ENCODE peak calls at places on chromosomes 16 and 17, in five cellular contexts. K is GM12878, Y is HepG2, L is K562, U is A549. Q is an unnamed sample.

GRCh38 chr17:37792787-37793186 is 47.9 kb upstream of the HNF1B start:
- DNase-seq in U (no peak), Y (no peak), K (no peak), L (no peak), Q (no peak)

GRCh38 chr17:57215317-57215716 is 41.0 kb upstream of the MSI2 start:
- DNase-seq in U (no peak), Y (no peak), K (no peak), L (peak; percentile 22), Q (no peak)

GRCh38 chr16:77564791-77565390 is 130.1 kb upstream of the ADAMTS18 start:
- DNase-seq in Y (no peak), L (no peak), U (no peak), K (no peak), Q (no peak)

GRCh38 chr16:69187387-69187890 is 475 bp downstream of the SNTB2 start:
- DNase-seq in Y (no peak), K (no peak), L (peak; percentile 45), U (peak; percentile 52), Q (no peak)

GRCh38 chr17:385836-386144 is 33.2 kb upstream of the RPH3AL start:
- DNase-seq in K (no peak), U (no peak), L (no peak), Y (no peak), Q (no peak)

GRCh38 chr16:56915311-56916105 is 16.4 kb upstream of the HERPUD1 start:
- DNase-seq in Y (no peak), L (no peak), U (no peak), K (no peak), Q (no peak)

GRCh38 chr16:24146523-24146922 is 109.6 kb upstream of the CACNG3 start:
- DNase-seq in K (no peak), U (no peak), L (no peak), Y (no peak), Q (no peak)

GRCh38 chr16:19878760-19879159 is 5.9 kb downstream of the GPRC5B start:
- DNase-seq in Y (no peak), U (no peak), L (no peak), K (no peak), Q (no peak)

GRCh38 chr16:84356591-84357116 is 11.7 kb upstream of the ATP2C2 start:
- DNase-seq in U (no peak), L (no peak), K (no peak), Y (peak; percentile 68), Q (no peak)

GRCh38 chr16:48901712-48902374 is 291.9 kb upstream of the N4BP1 start:
- DNase-seq in Y (no peak), U (no peak), K (no peak), L (no peak), Q (peak; percentile 15)

GRCh38 chr16:24119807-24120206 is 136.3 kb upstream of the CACNG3 start:
- DNase-seq in Y (no peak), L (no peak), K (no peak), U (no peak), Q (no peak)

GRCh38 chr16:12350945-12351344 is 374.4 kb downstream of the SNX29 start:
- DNase-seq in K (no peak), Y (peak; percentile 27), U (no peak), L (no peak), Q (no peak)

GRCh38 chr16:27318399-27319256 is 4.9 kb downstream of the IL4R start:
- DNase-seq in Y (no peak), K (no peak), U (no peak), L (no peak), Q (no peak)

GRCh38 chr17:67477687-67478086 is 100.6 kb downstream of the PITPNC1 start:
- DNase-seq in U (no peak), K (no peak), L (no peak), Y (no peak), Q (peak; percentile 43)

GRCh38 chr17:75614006-75614405 is 19.2 kb upstream of the SMIM5 start:
- DNase-seq in Y (no peak), K (no peak), U (no peak), L (peak; percentile 52), Q (no peak)

GRCh38 chr17:75612906-75613626 is 20.2 kb upstream of the SMIM5 start:
- DNase-seq in Y (no peak), U (no peak), K (no peak), L (no peak), Q (no peak)

GRCh38 chr17:75610103-75610984 is 22.7 kb downstream of the MYO15B start:
- DNase-seq in U (peak; percentile 93), K (no peak), L (no peak), Y (peak; percentile 56), Q (no peak)

GRCh38 chr17:75614556-75615270 is 18.5 kb upstream of the SMIM5 start:
- DNase-seq in K (no peak), U (no peak), Y (no peak), L (no peak), Q (no peak)

DNA sequence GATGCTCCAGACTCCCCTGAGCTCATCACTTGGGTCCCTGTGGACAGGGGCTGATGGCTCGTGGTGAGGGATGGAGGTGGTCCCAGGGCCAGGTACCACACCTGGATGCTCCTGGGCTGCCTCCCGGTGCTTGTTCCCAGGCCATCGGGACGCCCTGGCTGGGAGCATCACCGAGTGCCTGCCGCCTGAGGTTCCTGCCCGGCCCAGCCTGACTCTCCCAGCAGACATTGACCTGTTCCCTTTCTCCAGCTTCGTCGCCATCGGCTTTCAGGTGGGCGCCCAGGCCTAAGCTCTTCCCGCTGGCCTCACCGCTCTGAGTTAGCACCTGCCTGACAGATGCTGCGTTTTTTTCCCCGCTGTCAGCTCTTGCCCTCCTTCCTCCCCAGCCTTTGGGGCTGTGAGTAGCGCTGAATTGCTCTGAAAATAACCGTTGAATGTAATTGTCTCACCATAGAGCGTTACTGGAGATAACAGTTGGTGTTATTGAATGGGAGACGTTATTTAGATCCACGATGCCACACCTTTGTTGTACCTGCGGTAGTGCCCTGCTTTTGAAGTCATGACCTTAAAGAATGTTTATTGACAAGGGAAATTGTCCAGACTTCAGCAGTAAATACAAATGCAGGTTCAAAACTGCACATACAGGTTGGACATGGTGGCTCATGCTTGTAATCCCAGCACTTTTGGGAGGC is 21.3 kb upstream of the SMIM5 start:
- DNase-seq in Y (no peak), U (no peak), L (no peak), K (no peak), Q (no peak)
- TF ChIP-seq REST in Y (no peak), U (no peak), L (no peak), K (no peak), Q (no peak)

GRCh38 chr17:80474933-80475915 is 1.2 kb downstream of the NPTX1 start:
- DNase-seq in U (no peak), Y (no peak), L (no peak), K (no peak), Q (no peak)
- TF ChIP-seq CEBPB in U (no peak), Y (no peak), L (no peak), K (no peak), Q (no peak)

DNA sequence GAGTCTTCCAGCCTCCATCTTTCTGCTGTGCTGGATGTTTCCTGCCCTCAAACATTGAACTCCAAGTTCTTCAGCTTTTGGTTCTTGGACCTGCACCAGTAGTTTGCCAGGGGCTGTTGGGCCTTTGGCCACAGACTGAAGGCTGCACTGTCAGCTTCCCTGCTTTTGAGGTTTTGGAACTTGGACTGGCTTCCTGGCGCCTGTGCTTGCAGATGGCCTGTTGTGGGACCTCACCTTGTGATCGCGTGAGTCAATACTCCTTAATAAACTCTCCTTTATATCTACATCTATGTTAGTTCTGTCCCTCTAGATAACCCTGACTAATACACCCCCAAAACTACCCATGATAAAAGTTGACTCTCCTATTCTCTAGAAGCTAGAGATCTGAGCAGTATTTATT is 7.6 kb upstream of the CD300A start:
- DNase-seq in L (no peak), U (no peak), Y (no peak), K (no peak), Q (no peak)
- TF ChIP-seq MAX in L (no peak), U (no peak), Y (no peak), K (no peak), Q (no peak)

DNA sequence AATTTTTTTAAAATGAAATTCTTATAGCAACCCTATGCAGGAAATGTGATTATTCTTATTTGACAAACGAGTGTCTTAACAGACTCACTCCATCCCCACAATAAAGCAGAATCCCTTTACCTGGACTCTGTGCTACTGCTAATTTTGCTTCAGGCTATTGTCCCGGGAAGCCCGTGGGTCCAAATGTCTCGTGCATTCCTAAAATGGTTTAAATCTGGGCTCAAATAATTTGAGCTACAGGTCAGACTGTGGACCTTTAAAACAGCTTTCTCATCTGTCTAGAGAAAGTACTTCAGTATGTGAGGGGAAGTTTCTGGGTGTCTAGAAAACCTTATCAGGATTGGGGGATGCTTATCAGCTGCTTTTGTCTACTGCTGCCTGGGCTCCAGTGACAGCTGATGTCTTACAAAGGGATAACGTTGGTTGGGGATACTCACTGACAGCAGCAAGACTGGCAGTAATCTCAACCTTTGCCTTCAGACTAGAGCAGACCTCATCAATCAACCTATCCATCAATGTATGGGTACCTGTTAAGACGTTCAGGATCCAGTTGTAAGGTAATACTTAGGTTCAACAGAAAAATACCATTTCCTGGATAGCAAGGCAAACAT is 197.9 kb upstream of the CDH11 start:
- DNase-seq in K (no peak), U (no peak), L (no peak), Y (no peak), Q (no peak)
- TF ChIP-seq REST in K (no peak), U (no peak), L (no peak), Y (no peak), Q (no peak)

DNA sequence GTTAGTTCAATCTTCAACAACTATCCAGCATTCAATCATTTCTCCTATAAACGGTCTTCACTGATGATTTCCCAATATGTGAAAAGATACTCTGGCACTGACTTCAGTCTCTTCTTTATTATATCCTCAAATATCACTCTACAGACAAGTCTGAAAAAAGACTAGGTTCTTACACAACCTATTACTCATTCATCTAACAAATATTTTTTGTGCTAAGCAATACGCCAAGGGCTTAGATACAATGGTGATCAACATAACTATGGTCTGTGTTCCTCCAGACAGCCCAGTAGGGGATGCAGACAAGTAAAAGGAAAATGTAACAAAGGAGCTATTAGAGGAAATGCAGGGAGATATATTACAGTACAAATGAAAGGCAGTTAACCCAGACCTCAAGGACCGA is 63.9 kb downstream of the MYO1D start:
- DNase-seq in K (no peak), Y (no peak), U (no peak), L (no peak), Q (no peak)
- TF ChIP-seq CEBPB in K (no peak), Y (no peak), U (no peak), L (no peak), Q (no peak)

GRCh38 chr17:83176956-83177583 is 97.7 kb downstream of the METRNL start:
- DNase-seq in Y (no peak), L (no peak), U (no peak), K (no peak), Q (no peak)

GRCh38 chr17:83173997-83174858 is 94.8 kb downstream of the METRNL start:
- DNase-seq in U (no peak), Y (peak; percentile 90), L (no peak), K (no peak), Q (no peak)

GRCh38 chr17:83174859-83175550 is 95.6 kb downstream of the METRNL start:
- DNase-seq in Y (no peak), U (no peak), K (no peak), L (no peak), Q (no peak)

GRCh38 chr17:83176272-83176955 is 97.0 kb downstream of the METRNL start:
- DNase-seq in Y (no peak), U (no peak), L (no peak), K (no peak), Q (no peak)

GRCh38 chr17:83175551-83176271 is 96.3 kb downstream of the METRNL start:
- DNase-seq in K (no peak), U (no peak), Y (no peak), L (no peak), Q (no peak)
- TF ChIP-seq MAX in K (no peak), U (no peak), Y (no peak), L (no peak), Q (no peak)

GRCh38 chr17:44757045-44757917 is 1.5 kb upstream of the ADAM11 start:
- DNase-seq in U (no peak), K (no peak), Y (no peak), L (no peak), Q (no peak)
- TF ChIP-seq REST in U (no peak), K (no peak), Y (no peak), L (no peak), Q (no peak)